ENCODE peak calls at places on chromosomes 2 and 18, in five cellular contexts. B is NCI-H1694 treated with DMSO at 0.1 percent for 48 hours, Y is astrocyte of the spinal cord, I is non-pigmented ciliary epithelial cell, W is HT1080. N is an unnamed sample.

GRCh38 chr18:35174093-35174731 is 66.6 kb upstream of the ZNF397 start:
- DNase-seq in B (no peak), Y (no peak), I (no peak), W (no peak), N (no peak)

GRCh38 chr2:231123362-231123898 is 1.4 kb downstream of the HTR2B start:
- DNase-seq in B (no peak), Y (peak; percentile 52), I (no peak), W (no peak), N (no peak)

GRCh38 chr2:130327703-130328527 is 14.8 kb upstream of the IMP4 start:
- DNase-seq in B (no peak), Y (peak; percentile 85), I (no peak), W (peak; percentile 84), N (peak; percentile 57)

GRCh38 chr2:20193185-20193584 is 31.7 kb downstream of the SDC1 start:
- DNase-seq in B (no peak), Y (no peak), I (no peak), W (no peak), N (no peak)

GRCh38 chr2:116585654-116586053 is 1228.8 kb upstream of the DDX18 start:
- DNase-seq in B (no peak), Y (no peak), I (no peak), W (no peak), N (no peak)

GRCh38 chr2:49943944-49944803 is 789.9 kb upstream of the FSHR start:
- DNase-seq in B (no peak), Y (no peak), I (no peak), W (no peak), N (no peak)

GRCh38 chr18:45664824-45665763 is 49.8 kb downstream of the SLC14A2 start:
- DNase-seq in B (peak; percentile 69), Y (peak; percentile 65), I (no peak), W (peak; percentile 61), N (peak; percentile 47)

GRCh38 chr2:12807907-12808810 is 91.4 kb downstream of the TRIB2 start:
- DNase-seq in B (no peak), Y (no peak), I (no peak), W (no peak), N (no peak)

GRCh38 chr18:36297419-36298112 is at the start of gene FHOD3:
- DNase-seq in B (peak; percentile 16), Y (peak; percentile 70), I (no peak), W (peak; percentile 48), N (no peak)

GRCh38 chr18:30376515-30376914 is 666.0 kb downstream of the DSC3 start:
- DNase-seq in B (no peak), Y (no peak), I (no peak), W (peak; percentile 18), N (no peak)

GRCh38 chr2:29192526-29192925 is 77.3 kb downstream of the CLIP4 start:
- DNase-seq in B (no peak), Y (peak; percentile 38), I (peak; percentile 36), W (peak; percentile 84), N (no peak)

GRCh38 chr2:120373424-120373823 is 27.5 kb downstream of the INHBB start:
- DNase-seq in B (no peak), Y (no peak), I (no peak), W (no peak), N (no peak)

GRCh38 chr2:176122633-176123482 is at the start of gene HOXD9:
- DNase-seq in B (no peak), Y (peak; percentile 67), I (no peak), W (no peak), N (no peak)

GRCh38 chr2:239455436-239456203 is 54.8 kb upstream of the HDAC4 start:
- DNase-seq in B (no peak), Y (no peak), I (no peak), W (no peak), N (no peak)

GRCh38 chr2:122491011-122491410 is 735.6 kb downstream of the TSN start:
- DNase-seq in B (no peak), Y (no peak), I (no peak), W (peak; percentile 48), N (no peak)

N was measured in astrocyte of the cerebellum.